ENCODE peak calls at places on chromosomes 11 and 22, in six cellular contexts. Q, I, M, R, F and J are unnamed samples.

GRCh38 chr11:7314811-7315604 is 63.3 kb downstream of the SYT9 start:
- DNase-seq in F (no peak), Q (no peak), R (no peak), M (no peak), I (no peak), J (no peak)

GRCh38 chr22:49884075-49884474 is 30.4 kb downstream of the ZBED4 start:
- DNase-seq in I (no peak), R (no peak), F (no peak), M (no peak), Q (no peak), J (no peak)

GRCh38 chr22:25167082-25167481 is 32.6 kb upstream of the CRYBB3 start:
- DNase-seq in M (no peak), F (no peak), Q (no peak), I (no peak), R (no peak), J (no peak)

GRCh38 chr11:85752890-85753581 is 57.9 kb downstream of the SYTL2 start:
- DNase-seq in R (no peak), M (peak), F (no peak), I (peak), Q (peak), J (peak)

GRCh38 chr11:50412832-50413231 is 380.2 kb downstream of the OR4C45 start:
- DNase-seq in I (no peak), M (no peak), Q (no peak), F (no peak), R (no peak), J (no peak)

GRCh38 chr22:30309981-30310672 is 16.6 kb downstream of the TBC1D10A start:
- DNase-seq in Q (peak), I (no peak), M (no peak), F (no peak), R (no peak), J (peak)

GRCh38 chr22:22171357-22172218 is 73.0 kb upstream of the VPREB1 start:
- DNase-seq in Q (no peak), I (peak), R (no peak), F (no peak), M (no peak), J (no peak)

GRCh38 chr11:125202362-125202880 is 37.9 kb downstream of the PKNOX2 start:
- DNase-seq in Q (no peak), F (no peak), R (no peak), M (no peak), I (no peak), J (no peak)

GRCh38 chr11:100876826-100877545 is 189.9 kb downstream of the ARHGAP42 start:
- DNase-seq in Q (no peak), I (no peak), F (peak), M (no peak), R (no peak), J (no peak)

GRCh38 chr11:34890812-34891211 is 25.4 kb downstream of the APIP start:
- DNase-seq in I (no peak), M (no peak), Q (no peak), F (peak), R (no peak), J (no peak)

GRCh38 chr11:99376463-99376862 is 355.7 kb downstream of the CNTN5 start:
- DNase-seq in M (no peak), R (no peak), Q (peak), I (no peak), F (no peak), J (no peak)

GRCh38 chr11:19276859-19277808 is 36.4 kb upstream of the E2F8 start:
- DNase-seq in R (no peak), I (peak), F (no peak), Q (no peak), M (no peak), J (peak)

GRCh38 chr11:125535585-125535984 is 33.7 kb upstream of the EI24 start:
- DNase-seq in I (no peak), M (no peak), F (no peak), Q (no peak), R (no peak), J (no peak)

GRCh38 chr11:64887757-64888405 is 9.5 kb upstream of the EHD1 start:
- DNase-seq in Q (peak), M (peak), F (no peak), R (peak), I (peak), J (peak)

GRCh38 chr11:125448136-125448535 is 47.9 kb downstream of the FEZ1 start:
- DNase-seq in F (peak), M (no peak), I (no peak), Q (no peak), R (no peak), J (no peak)

GRCh38 chr11:86003654-86004053 is 65.2 kb downstream of the PICALM start:
- DNase-seq in R (no peak), M (no peak), I (no peak), Q (no peak), F (no peak), J (no peak)